ENCODE peak calls at places on chromosomes 2 and 18, in nine cellular contexts. H, V, R, E, I, A, T, P and N are unnamed samples.

GRCh38 chr2:234328444-234328990 is 168.4 kb downstream of the ARL4C start:
- DNase-seq in H (no peak), V (no peak), R (no peak), E (no peak), I (no peak), A (no peak), T (no peak), P (no peak), N (no peak)

GRCh38 chr18:48312066-48312465 is 97.1 kb downstream of the ZBTB7C start:
- DNase-seq in H (no peak), V (no peak), R (no peak), E (no peak), I (no peak), A (no peak), T (no peak), P (no peak), N (no peak)

GRCh38 chr2:146317959-146318358 is 1526.9 kb upstream of the ACVR2A start:
- DNase-seq in H (no peak), V (no peak), R (peak), E (peak), I (peak), A (peak), T (no peak), P (peak), N (peak)

GRCh38 chr18:46097853-46098615 is at the start of gene ATP5F1A:
- DNase-seq in H (peak), V (peak), R (peak), E (peak), I (peak), A (peak), T (peak), P (peak), N (peak)

GRCh38 chr2:197560146-197560665 is 44.3 kb downstream of the MOB4 start:
- DNase-seq in H (no peak), V (no peak), R (no peak), E (no peak), I (no peak), A (no peak), T (no peak), P (no peak), N (no peak)

GRCh38 chr2:118021361-118021760 is 7.5 kb upstream of the CCDC93 start:
- DNase-seq in H (no peak), V (no peak), R (no peak), E (no peak), I (no peak), A (no peak), T (no peak), P (no peak), N (no peak)

GRCh38 chr2:235352541-235352940 is 141.3 kb upstream of the AGAP1 start:
- DNase-seq in H (no peak), V (no peak), R (no peak), E (no peak), I (no peak), A (no peak), T (no peak), P (no peak), N (no peak)

GRCh38 chr2:240983996-240984498 is 14.4 kb upstream of the SNED1 start:
- DNase-seq in H (no peak), V (no peak), R (no peak), E (no peak), I (no peak), A (no peak), T (peak), P (no peak), N (no peak)

GRCh38 chr2:238061310-238062202 is 755 bp downstream of the SCLY start:
- DNase-seq in H (peak), V (peak), R (peak), E (peak), I (peak), A (peak), T (peak), P (peak), N (peak)

GRCh38 chr2:23564618-23564967 is 179.6 kb downstream of the KLHL29 start:
- DNase-seq in H (no peak), V (no peak), R (no peak), E (peak), I (no peak), A (no peak), T (no peak), P (peak), N (peak)

GRCh38 chr18:38801640-38802039 is 1236.0 kb upstream of the CELF4 start:
- DNase-seq in H (no peak), V (no peak), R (no peak), E (no peak), I (no peak), A (no peak), T (no peak), P (no peak), N (no peak)

GRCh38 chr18:76838182-76838581 is 15.8 kb downstream of the ZNF236 start:
- DNase-seq in H (no peak), V (no peak), R (no peak), E (peak), I (peak), A (peak), T (no peak), P (no peak), N (peak)

GRCh38 chr18:56431551-56431950 is 206.8 kb downstream of the TXNL1 start:
- DNase-seq in H (no peak), V (no peak), R (peak), E (no peak), I (peak), A (no peak), T (no peak), P (peak), N (peak)

GRCh38 chr2:187390891-187391290 is 57.2 kb downstream of the CALCRL start:
- DNase-seq in H (no peak), V (no peak), R (peak), E (peak), I (peak), A (peak), T (no peak), P (peak), N (peak)

GRCh38 chr2:19120941-19121750 is 237.3 kb downstream of the OSR1 start:
- DNase-seq in H (peak), V (no peak), R (peak), E (peak), I (peak), A (peak), T (no peak), P (peak), N (peak)

GRCh38 chr18:75276813-75277628 is 66.4 kb downstream of the TSHZ1 start:
- DNase-seq in H (no peak), V (no peak), R (no peak), E (no peak), I (peak), A (no peak), T (no peak), P (peak), N (peak)

GRCh38 chr2:39160982-39161381 is 40.1 kb upstream of the SOS1 start:
- DNase-seq in H (no peak), V (no peak), R (no peak), E (peak), I (peak), A (no peak), T (no peak), P (no peak), N (peak)

GRCh38 chr2:166170356-166170755 is 42.5 kb upstream of the SCN1A start:
- DNase-seq in H (no peak), V (no peak), R (peak), E (no peak), I (peak), A (peak), T (no peak), P (peak), N (peak)

GRCh38 chr2:231127480-231127879 is 2.6 kb upstream of the HTR2B start:
- DNase-seq in H (no peak), V (no peak), R (no peak), E (no peak), I (no peak), A (no peak), T (no peak), P (no peak), N (no peak)

GRCh38 chr2:71700880-71701397 is 247.6 kb downstream of the DYSF start:
- DNase-seq in H (peak), V (no peak), R (no peak), E (peak), I (no peak), A (peak), T (peak), P (no peak), N (peak)

GRCh38 chr2:200239216-200239615 is 67.3 kb upstream of the SPATS2L start:
- DNase-seq in H (no peak), V (no peak), R (peak), E (no peak), I (no peak), A (no peak), T (no peak), P (peak), N (no peak)

GRCh38 chr2:171432969-171433762 is 624 bp downstream of the METTL8 start:
- DNase-seq in H (peak), V (peak), R (peak), E (peak), I (peak), A (peak), T (no peak), P (peak), N (peak)
- TF ChIP-seq CTCF in H (no peak), V (no peak), R (no peak), E (no peak), I (no peak), A (no peak), T (no peak), P (no peak), N (no peak)

GRCh38 chr18:50194623-50195532 is at the start of gene MYO5B:
- DNase-seq in H (peak), V (peak), R (no peak), E (no peak), I (no peak), A (no peak), T (no peak), P (no peak), N (no peak)
- TF ChIP-seq CTCF in H (peak), V (peak), R (no peak), E (no peak), I (no peak), A (no peak), T (peak), P (no peak), N (no peak)

DNA sequence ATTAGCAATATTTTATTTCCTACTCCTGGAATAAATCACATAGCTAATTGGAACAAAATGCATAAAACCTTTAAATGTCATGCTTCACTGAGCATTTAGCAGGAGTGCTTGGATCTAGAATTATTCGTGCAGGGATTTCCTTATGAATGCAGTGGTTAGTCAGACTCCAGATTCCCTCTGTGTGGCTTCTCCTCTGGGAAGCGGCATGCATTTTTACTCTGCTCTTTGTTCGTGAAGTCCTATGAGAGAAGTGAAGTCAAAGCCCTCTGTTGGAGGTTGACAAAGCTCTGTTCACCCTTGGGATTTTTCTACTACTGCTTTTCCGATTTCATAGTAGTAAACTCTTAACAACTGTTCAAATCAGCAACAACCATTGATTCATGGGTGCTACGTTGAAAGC is 461.8 kb downstream of the STK39 start:
- DNase-seq in H (no peak), V (no peak), R (no peak), E (no peak), I (no peak), A (no peak), T (no peak), P (peak), N (peak)
- TF ChIP-seq CTCF in H (no peak), V (no peak), R (no peak), E (no peak), I (no peak), A (no peak), T (no peak), P (no peak), N (no peak)

DNA sequence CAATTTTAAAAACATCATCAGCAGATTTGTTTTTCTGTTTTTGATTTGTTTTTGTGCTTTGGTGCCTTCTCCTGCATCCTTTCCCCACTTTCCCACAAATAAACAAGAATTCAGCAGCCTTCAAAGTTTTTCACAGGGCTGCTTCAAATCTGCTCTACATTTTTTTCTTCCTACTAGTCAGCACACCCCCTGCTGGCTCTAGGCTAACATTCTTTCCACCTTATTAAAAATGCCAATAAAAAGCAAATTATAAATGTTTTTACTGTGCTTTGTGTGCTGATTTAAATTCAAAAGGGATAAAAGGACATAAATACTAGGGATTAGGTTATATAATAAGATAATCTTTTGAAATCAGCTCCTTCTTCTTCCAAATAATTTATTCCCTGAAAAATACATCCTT is 6.2 kb upstream of the CNTNAP5 start:
- DNase-seq in H (no peak), V (no peak), R (peak), E (no peak), I (no peak), A (peak), T (no peak), P (no peak), N (no peak)
- TF ChIP-seq CTCF in H (no peak), V (no peak), R (no peak), E (no peak), I (no peak), A (peak), T (no peak), P (peak), N (no peak)

GRCh38 chr2:236565225-236565624 is 4.4 kb upstream of the ACKR3 start:
- DNase-seq in H (no peak), V (no peak), R (no peak), E (no peak), I (no peak), A (no peak), T (no peak), P (no peak), N (no peak)

GRCh38 chr2:236558999-236559978 is 10.3 kb upstream of the ACKR3 start:
- DNase-seq in H (no peak), V (no peak), R (no peak), E (no peak), I (no peak), A (no peak), T (no peak), P (no peak), N (no peak)

GRCh38 chr2:236561874-236562273 is 7.8 kb upstream of the ACKR3 start:
- DNase-seq in H (no peak), V (no peak), R (no peak), E (no peak), I (no peak), A (no peak), T (no peak), P (no peak), N (no peak)

GRCh38 chr2:236563953-236564352 is 5.7 kb upstream of the ACKR3 start:
- DNase-seq in H (no peak), V (no peak), R (no peak), E (no peak), I (no peak), A (no peak), T (peak), P (no peak), N (no peak)

GRCh38 chr2:236562434-236562833 is 7.2 kb upstream of the ACKR3 start:
- DNase-seq in H (no peak), V (no peak), R (peak), E (no peak), I (peak), A (peak), T (no peak), P (no peak), N (peak)
- TF ChIP-seq CTCF in H (peak), V (no peak), R (peak), E (peak), I (peak), A (peak), T (peak), P (peak), N (peak)

DNA sequence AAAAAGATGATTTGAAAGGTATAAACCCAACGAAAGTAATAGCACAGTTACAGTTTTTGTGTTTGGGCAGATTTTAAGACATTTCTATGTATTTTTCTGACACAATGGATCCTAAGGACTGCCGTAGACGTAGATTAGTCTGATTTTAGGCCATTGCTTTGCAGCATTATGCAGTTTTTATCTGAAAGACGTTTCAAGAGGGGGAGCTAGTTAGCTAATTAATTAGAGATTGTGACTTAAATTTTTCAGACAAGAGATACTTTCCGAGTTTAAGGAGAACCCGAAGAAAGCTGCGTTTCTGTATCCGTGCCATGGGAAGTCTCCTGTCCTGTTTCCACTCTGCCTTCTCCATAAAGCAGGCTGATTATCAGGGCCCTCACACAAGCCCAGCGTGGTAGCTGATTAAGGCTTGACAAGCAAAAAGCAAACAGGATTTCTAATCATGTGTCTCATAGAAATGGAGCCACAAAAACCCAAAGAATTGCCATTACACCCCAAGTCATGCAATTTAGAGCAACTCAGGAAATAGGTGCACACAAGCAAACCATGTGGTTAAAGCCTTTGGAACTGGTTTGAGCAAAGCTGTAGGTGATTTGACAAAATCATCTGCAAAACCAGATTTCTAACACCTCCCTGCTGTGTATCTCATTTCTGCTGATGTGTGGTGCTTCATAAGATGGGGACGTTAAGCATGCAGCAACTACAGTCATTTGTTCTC is 808.1 kb downstream of the RNF144A start:
- DNase-seq in H (no peak), V (no peak), R (peak), E (peak), I (peak), A (peak), T (no peak), P (peak), N (peak)
- TF ChIP-seq CTCF in H (no peak), V (no peak), R (no peak), E (no peak), I (no peak), A (no peak), T (no peak), P (peak), N (peak)

GRCh38 chr18:10131783-10132381 is 218.1 kb downstream of the VAPA start:
- DNase-seq in H (no peak), V (peak), R (no peak), E (no peak), I (no peak), A (no peak), T (no peak), P (peak), N (no peak)
- TF ChIP-seq CTCF in H (no peak), V (no peak), R (no peak), E (no peak), I (no peak), A (no peak), T (no peak), P (no peak), N (no peak)